ENCODE peak calls at places on chromosomes 2 and 18, in ten cellular contexts. H is upper lobe of right lung; L is right cardiac atrium; T is T-helper 17 cell; N is lower lobe of right lung; F is mammary epithelial cell; K is mucosa of descending colon; A is keratinocyte; Z is tibial artery; P is CD8-positive, alpha-beta memory T cell. Q is an unnamed sample.

GRCh38 chr2:146597291-146597690 is 1247.5 kb upstream of the ACVR2A start:
- DNase-seq in H (no peak), L (no peak), T (no peak), N (no peak), F (peak; percentile 36), K (no peak), A (no peak), Z (no peak), P (no peak), Q (no peak)

GRCh38 chr2:143603035-143603616 is 473.9 kb downstream of the ARHGAP15 start:
- DNase-seq in H (no peak), L (no peak), T (no peak), N (no peak), F (no peak), K (no peak), A (no peak), Z (no peak), P (no peak), Q (no peak)

GRCh38 chr2:4445821-4446220 is 742.4 kb downstream of the DCDC2C start:
- DNase-seq in H (no peak), L (no peak), T (no peak), N (no peak), F (no peak), K (no peak), A (no peak), Z (no peak), P (no peak), Q (no peak)

GRCh38 chr2:149732730-149733290 is 145.2 kb upstream of the MMADHC start:
- DNase-seq in H (no peak), L (no peak), T (no peak), N (no peak), F (no peak), K (no peak), A (no peak), Z (no peak), P (no peak), Q (no peak)

GRCh38 chr2:10556271-10557140 is 108.4 kb upstream of the ODC1 start:
- DNase-seq in H (no peak), L (no peak), T (no peak), N (no peak), F (no peak), K (no peak), A (no peak), Z (no peak), P (no peak), Q (no peak)

GRCh38 chr2:150513647-150514046 is 26.2 kb upstream of the RND3 start:
- DNase-seq in H (no peak), L (no peak), T (no peak), N (no peak), F (peak; percentile 23), K (no peak), A (no peak), Z (no peak), P (no peak), Q (no peak)

GRCh38 chr2:151422917-151423439 is 13.3 kb downstream of the RIF1 start:
- DNase-seq in H (no peak), L (no peak), T (no peak), N (no peak), F (no peak), K (no peak), A (no peak), Z (no peak), P (no peak), Q (no peak)

GRCh38 chr18:23662309-23663263 is at the start of gene ANKRD29:
- DNase-seq in H (peak; percentile 84), L (peak; percentile 51), T (peak; percentile 30), N (peak; percentile 72), F (peak; percentile 21), K (peak; percentile 50), A (no peak), Z (no peak), P (peak; percentile 42), Q (no peak)

GRCh38 chr2:11896386-11896785 is 150.0 kb downstream of the LPIN1 start:
- DNase-seq in H (no peak), L (no peak), T (no peak), N (no peak), F (no peak), K (no peak), A (no peak), Z (no peak), P (no peak), Q (no peak)

GRCh38 chr18:41938445-41938844 is 16.6 kb upstream of the PIK3C3 start:
- DNase-seq in H (no peak), L (no peak), T (no peak), N (no peak), F (peak; percentile 26), K (no peak), A (no peak), Z (no peak), P (no peak), Q (no peak)

GRCh38 chr2:230872968-230873669 is 8.4 kb downstream of the ITM2C start:
- DNase-seq in H (peak; percentile 46), L (no peak), T (no peak), N (no peak), F (no peak), K (peak; percentile 52), A (no peak), Z (no peak), P (no peak), Q (peak; percentile 51)

GRCh38 chr2:182426082-182426914 is 538 bp downstream of the PDE1A start:
- DNase-seq in H (no peak), L (no peak), T (no peak), N (no peak), F (no peak), K (no peak), A (no peak), Z (no peak), P (no peak), Q (no peak)

GRCh38 chr2:25546852-25547251 is 126.5 kb downstream of the DTNB start:
- DNase-seq in H (no peak), L (no peak), T (no peak), N (no peak), F (no peak), K (no peak), A (no peak), Z (no peak), P (no peak), Q (no peak)

DNA sequence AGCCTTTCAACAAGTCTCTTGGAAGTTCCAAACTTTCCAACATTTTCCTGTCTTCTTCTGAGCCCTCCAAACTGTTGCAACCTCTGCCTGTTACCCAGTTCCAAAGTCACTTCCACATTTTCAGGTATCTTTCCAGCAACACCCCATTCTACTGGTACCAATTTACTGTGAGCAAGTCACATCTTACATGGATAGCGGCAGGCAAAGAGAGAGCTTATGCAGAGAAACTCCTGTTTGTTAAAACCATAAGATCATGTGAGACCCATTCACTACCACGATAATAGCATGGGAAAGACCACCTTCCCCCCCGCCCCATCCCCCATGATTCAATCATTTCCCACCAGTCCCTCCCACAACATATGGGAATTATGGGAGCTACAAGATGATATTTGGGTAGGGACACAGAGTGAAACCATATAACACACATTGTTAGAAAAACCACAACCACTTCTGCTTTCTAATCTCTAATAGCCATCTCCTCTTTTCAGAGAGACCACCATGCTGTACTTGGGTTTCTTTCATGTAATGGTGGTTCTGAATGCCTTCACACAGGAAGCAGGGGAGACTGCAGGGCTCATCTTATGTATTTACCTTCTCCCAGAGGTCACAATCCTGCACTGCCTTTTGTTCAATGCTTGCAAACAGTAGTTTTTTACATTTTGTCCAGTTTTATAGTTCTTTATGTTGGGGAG is 46.0 kb upstream of the CALCRL start:
- DNase-seq in H (no peak), L (no peak), T (no peak), N (no peak), F (no peak), K (no peak), A (no peak), Z (no peak), P (no peak), Q (no peak)
- H3K9me3 ChIP-seq in H (no peaks in the 10 kb centered on the region), L (no peaks in the 10 kb centered on the region), T (no peaks in the 10 kb centered on the region), N (no peaks in the 10 kb centered on the region), F (peaks cover 2% of the 10 kb centered on the region), K (no peaks in the 10 kb centered on the region), A (peaks cover 2% of the 10 kb centered on the region), Z (no peaks in the 10 kb centered on the region), P (no peaks in the 10 kb centered on the region), Q (no peaks in the 10 kb centered on the region)

DNA sequence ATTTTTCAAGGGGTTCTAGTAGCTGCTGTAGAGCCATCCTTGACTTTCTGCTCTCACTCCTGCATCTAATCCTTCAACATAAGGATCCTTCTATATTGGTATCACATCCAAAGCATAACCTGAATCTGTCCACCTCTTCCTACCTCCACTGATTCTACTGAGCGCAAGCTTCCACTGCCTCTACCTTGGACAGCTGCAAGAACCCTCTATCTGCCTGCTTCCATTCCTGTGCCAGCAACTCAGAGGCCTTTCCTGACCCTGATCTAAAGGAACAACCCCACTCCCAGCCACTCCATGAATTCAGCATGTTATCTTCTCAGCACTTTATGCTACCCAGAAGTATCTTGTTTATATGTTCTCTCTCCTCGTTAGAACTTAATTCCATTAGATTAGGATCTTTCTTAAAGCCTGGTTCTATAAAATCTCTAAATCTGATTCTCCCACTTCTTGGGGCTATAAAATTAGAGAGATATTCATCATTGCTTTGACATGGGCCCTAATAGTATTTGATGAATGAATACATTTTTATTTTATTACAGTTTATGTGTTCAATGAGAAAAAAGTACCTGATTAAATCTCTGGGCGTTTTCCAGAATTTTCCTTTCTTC is 6.9 kb downstream of the STAT1 start:
- DNase-seq in H (no peak), L (no peak), T (no peak), N (no peak), F (no peak), K (no peak), A (no peak), Z (no peak), P (no peak), Q (no peak)
- H3K9me3 ChIP-seq in H (no peaks in the 10 kb centered on the region), L (no peaks in the 10 kb centered on the region), T (no peaks in the 10 kb centered on the region), N (no peaks in the 10 kb centered on the region), F (no peaks in the 10 kb centered on the region), K (no peaks in the 10 kb centered on the region), A (no peaks in the 10 kb centered on the region), Z (no peaks in the 10 kb centered on the region), P (no peaks in the 10 kb centered on the region), Q (no peaks in the 10 kb centered on the region)

DNA sequence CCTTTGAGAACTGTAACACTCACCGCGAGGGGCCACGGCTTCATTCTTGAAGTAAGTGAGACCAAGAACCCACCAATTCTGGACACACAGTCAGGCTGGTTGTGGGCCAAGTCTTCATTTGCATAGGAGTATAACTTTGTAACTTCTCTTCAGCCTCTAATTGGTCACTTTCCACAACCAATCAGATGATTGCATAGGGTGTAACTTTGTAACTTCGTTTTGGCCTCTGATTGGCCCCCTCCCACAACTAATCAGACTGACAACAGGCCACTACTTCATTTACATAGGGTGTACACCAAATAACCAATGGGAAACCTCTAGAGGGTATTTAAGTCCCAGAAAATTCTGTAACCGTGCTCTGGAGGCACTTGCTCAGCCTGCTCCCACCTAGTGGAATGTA is 77.5 kb upstream of the TCF4 start:
- DNase-seq in H (no peak), L (no peak), T (no peak), N (no peak), F (no peak), K (no peak), A (no peak), Z (no peak), P (no peak), Q (no peak)
- H3K9me3 ChIP-seq in H (no peaks in the 10 kb centered on the region), L (no peaks in the 10 kb centered on the region), T (no peaks in the 10 kb centered on the region), N (no peaks in the 10 kb centered on the region), F (no peaks in the 10 kb centered on the region), K (peaks cover 12% of the 10 kb centered on the region), A (no peaks in the 10 kb centered on the region), Z (no peaks in the 10 kb centered on the region), P (no peaks in the 10 kb centered on the region), Q (no peaks in the 10 kb centered on the region)

DNA sequence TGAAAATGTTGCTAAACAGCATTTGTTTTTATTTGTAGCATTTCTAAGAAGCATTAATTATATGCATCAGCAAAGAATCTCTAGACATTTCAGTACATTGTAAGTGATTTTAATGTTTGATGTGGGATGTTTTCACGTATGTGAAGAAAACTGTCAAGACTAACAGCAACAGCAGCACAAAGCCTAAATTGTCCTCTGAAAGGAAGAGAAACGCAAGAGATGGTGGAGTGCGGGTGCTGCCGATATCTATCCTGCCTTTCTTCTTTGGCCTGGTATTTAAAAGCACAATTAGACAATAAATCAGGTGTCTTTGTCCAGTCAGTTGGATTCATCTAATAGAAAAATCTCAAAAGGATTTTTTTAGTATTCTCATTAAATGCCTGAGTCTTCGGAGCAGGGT is 3.1 kb downstream of the TWIST2 start:
- DNase-seq in H (no peak), L (no peak), T (no peak), N (no peak), F (no peak), K (no peak), A (no peak), Z (no peak), P (no peak), Q (no peak)
- H3K9me3 ChIP-seq in H (no peaks in the 10 kb centered on the region), L (no peaks in the 10 kb centered on the region), T (no peaks in the 10 kb centered on the region), N (no peaks in the 10 kb centered on the region), F (no peaks in the 10 kb centered on the region), K (no peaks in the 10 kb centered on the region), A (no peaks in the 10 kb centered on the region), Z (no peaks in the 10 kb centered on the region), P (no peaks in the 10 kb centered on the region), Q (no peaks in the 10 kb centered on the region)